ENCODE peak calls at places on chromosomes 2 and 18, in four cellular contexts. M is fibroblast of villous mesenchyme, R is HFF-Myc, K is fibroblast of the aortic adventitia. B is an unnamed sample.

GRCh38 chr2:134842930-134843490 is 4.6 kb downstream of the ACMSD start:
- DNase-seq in M (no peak), R (no peak), K (no peak), B (no peak)

GRCh38 chr2:142974288-142975024 is 97.0 kb downstream of the KYNU start:
- DNase-seq in M (peak), R (no peak), K (peak), B (peak)

GRCh38 chr2:163601377-163601776 is 134.4 kb downstream of the FIGN start:
- DNase-seq in M (peak), R (no peak), K (no peak), B (no peak)

GRCh38 chr2:24926602-24927252 is 6.7 kb upstream of the ADCY3 start:
- DNase-seq in M (peak), R (no peak), K (peak), B (peak)

GRCh38 chr2:228469721-228470120 is 288.2 kb upstream of the SPHKAP start:
- DNase-seq in M (no peak), R (no peak), K (no peak), B (peak)

GRCh38 chr18:60411715-60412114 is 39.1 kb upstream of the MC4R start:
- DNase-seq in M (no peak), R (no peak), K (no peak), B (no peak)

GRCh38 chr2:2646312-2647051 is 315.4 kb upstream of the MYT1L start:
- DNase-seq in M (no peak), R (no peak), K (no peak), B (no peak)

GRCh38 chr18:42707080-42707479 is 408.4 kb downstream of the RIT2 start:
- DNase-seq in M (no peak), R (no peak), K (no peak), B (no peak)

GRCh38 chr18:159037-159652 is 788 bp downstream of the USP14 start:
- DNase-seq in M (peak), R (no peak), K (peak), B (peak)

DNA sequence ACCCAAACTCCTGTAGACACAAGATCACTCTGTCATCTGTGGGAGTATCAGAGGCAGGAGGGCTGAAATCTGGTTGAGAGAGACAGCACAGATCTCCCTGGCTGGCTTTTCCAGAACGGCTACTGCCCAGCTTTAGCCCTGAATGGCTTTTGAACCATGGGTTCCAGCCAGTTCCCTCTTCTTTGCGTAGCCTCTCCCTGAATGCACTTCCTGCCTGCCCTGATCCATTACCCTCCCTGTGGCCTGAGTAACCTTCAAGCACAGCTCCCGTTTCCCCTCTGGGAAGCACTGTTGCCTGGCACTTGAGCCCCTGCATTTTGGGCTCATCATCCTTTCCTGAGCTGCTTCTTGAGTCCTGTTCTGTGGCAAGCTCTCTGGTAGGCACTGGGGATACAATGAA is 68.8 kb downstream of the ASAP2 start:
- DNase-seq in M (no peak), R (no peak), K (no peak), B (no peak)
- TF ChIP-seq CTCF in M (no peak), R (no peak), K (no peak), B (no peak)

DNA sequence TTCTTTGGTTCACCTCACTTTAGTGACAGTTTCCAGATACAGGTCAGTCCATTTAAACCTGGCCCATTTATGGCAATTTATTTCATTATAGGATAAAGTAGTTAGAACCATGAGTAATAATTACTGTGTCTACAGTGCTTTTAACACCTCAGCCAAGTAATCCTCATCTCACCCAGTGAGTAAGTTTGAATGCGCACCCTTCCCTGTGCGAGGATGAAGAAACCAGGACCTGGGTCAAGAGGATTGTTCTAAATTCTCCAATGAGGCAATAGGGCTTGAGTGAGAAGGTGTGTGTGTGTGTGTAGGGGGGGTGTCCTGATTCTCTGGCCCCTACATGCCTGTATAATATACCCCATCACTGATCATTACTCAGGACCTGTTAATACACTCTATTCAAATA is 854 bp upstream of the MYO1B start:
- DNase-seq in M (no peak), R (no peak), K (no peak), B (no peak)
- TF ChIP-seq CTCF in M (no peak), R (no peak), K (no peak), B (no peak)

GRCh38 chr2:148207111-148207510 is 186.2 kb downstream of the MBD5 start:
- DNase-seq in M (no peak), R (no peak), K (no peak), B (no peak)

GRCh38 chr2:148209598-148209997 is 188.7 kb downstream of the MBD5 start:
- DNase-seq in M (peak), R (peak), K (no peak), B (no peak)
- TF ChIP-seq CTCF in M (no peak), R (no peak), K (no peak), B (no peak)

DNA sequence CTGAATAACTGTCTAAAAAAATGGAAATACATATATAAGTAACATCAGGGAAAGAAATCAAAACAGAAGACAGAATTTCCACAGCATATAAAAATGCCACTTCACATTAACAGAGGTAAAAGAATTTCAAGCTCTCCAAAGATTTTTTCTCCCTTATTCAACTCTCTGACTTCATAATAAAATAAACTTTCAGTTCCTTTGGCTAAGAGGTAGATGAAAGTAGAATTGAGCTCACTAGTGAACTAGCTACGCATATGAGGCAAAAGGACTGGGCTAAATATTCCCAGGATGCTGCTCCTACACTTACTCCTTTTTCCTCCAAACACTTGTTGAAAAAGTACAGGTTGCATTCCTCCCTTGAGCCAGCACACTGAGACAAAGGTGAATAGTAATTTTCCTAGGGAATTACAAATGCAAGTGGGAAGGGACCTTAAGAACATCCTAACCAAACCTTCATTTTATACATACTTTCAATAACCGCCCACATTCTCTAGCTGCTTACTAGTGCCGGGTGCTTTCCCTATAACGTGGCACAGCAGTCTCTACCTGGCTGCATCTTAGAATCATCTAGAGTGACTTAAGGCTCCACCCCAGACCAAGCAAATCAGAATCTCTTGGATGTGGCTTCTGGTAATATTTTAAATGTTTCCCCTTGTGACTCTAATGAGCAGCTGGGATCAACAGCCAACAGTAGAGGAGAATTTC is 136.6 kb downstream of the MTCL1 start:
- DNase-seq in M (no peak), R (no peak), K (no peak), B (no peak)
- TF ChIP-seq CTCF in M (no peak), R (no peak), K (no peak), B (no peak)

GRCh38 chr2:241618836-241619235 is 18.1 kb downstream of the THAP4 start:
- DNase-seq in M (no peak), R (no peak), K (no peak), B (no peak)

GRCh38 chr2:241619602-241620418 is 17.1 kb downstream of the THAP4 start:
- DNase-seq in M (no peak), R (no peak), K (no peak), B (no peak)

GRCh38 chr2:241618296-241618805 is 18.6 kb downstream of the THAP4 start:
- DNase-seq in M (no peak), R (no peak), K (no peak), B (no peak)

GRCh38 chr2:241617431-241618154 is 19.4 kb downstream of the THAP4 start:
- DNase-seq in M (no peak), R (no peak), K (no peak), B (no peak)

DNA sequence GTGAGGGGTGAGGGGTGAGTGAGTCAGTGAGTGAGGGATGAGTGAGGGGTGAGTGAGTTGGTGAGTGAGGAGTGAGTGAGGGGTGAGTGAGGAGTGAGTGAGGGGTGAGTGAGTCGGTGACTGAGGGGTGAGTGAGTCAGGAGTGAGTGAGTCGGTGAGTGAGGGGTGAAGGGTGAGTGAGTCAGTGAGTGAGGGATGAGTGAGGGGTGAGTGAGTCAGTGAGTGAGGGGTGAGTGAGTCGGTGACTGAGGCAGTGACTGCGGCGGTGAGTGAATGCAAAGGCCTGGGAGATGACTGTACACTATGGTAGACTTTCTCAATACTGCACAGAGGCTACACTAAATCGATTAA is 16.6 kb downstream of the THAP4 start:
- DNase-seq in M (no peak), R (no peak), K (no peak), B (peak)
- TF ChIP-seq CTCF in M (no peak), R (no peak), K (no peak), B (no peak)

DNA sequence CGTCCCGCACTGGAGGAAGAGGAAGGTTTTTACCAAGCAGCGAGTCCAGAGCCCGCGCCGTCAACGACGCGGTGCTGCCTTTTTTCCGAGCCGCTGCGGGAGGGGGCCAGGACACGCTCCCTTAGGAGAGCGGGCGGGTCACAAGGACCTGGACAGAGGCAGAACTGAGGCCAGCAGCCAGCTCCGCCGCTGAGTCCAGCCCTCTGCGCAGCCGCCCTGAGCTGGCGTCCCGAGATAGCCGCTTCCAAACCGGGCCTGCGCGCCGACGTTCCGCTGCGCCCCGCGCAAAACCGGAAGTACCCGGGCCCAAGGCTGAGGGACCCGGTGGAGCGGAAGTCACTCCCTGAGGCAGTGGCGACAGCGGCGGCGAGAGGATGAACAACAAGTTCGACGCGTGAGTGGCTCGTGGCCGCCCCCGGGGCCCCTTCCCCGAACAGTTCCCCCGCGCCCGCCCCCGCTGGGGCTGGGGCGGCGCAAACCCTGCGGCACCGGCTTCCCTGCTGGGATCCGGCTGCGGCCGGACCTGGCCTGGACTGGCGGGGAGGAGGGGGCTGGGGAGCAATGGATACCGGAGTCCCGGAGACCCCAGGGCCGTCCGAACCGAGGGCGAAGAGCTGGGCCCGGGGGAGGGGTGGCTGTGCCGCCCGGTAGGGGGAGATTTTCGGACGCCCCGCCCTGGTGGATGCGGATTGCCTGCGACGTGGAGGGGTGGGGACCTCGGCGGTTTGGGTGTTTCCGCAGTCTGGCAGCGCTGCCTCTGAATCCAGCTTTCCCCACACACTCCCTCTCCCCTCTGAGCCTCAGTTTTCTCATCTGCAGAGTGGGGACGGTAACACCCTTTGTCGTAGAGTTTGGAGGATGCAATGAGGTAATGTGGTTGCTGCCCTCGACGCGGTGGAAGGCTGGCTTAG is at the start of the genes EIF4E2 and TIGD1:
- DNase-seq in M (peak), R (peak), K (peak), B (peak)
- TF ChIP-seq CTCF in M (peak), R (peak), K (peak), B (no peak)

GRCh38 chr2:191555092-191555742 is 122.7 kb upstream of the NABP1 start:
- DNase-seq in M (peak), R (peak), K (peak), B (peak)
- TF ChIP-seq CTCF in M (peak), R (peak), K (peak), B (peak)

GRCh38 chr2:38037325-38037724 is 38.6 kb downstream of the CYP1B1 start:
- DNase-seq in M (peak), R (no peak), K (no peak), B (peak)

GRCh38 chr2:38039111-38039510 is 36.8 kb downstream of the CYP1B1 start:
- DNase-seq in M (peak), R (no peak), K (peak), B (peak)

GRCh38 chr2:38039511-38039910 is 36.4 kb downstream of the CYP1B1 start:
- DNase-seq in M (no peak), R (no peak), K (no peak), B (no peak)

GRCh38 chr2:38038682-38039081 is 37.3 kb downstream of the CYP1B1 start:
- DNase-seq in M (no peak), R (no peak), K (no peak), B (no peak)

DNA sequence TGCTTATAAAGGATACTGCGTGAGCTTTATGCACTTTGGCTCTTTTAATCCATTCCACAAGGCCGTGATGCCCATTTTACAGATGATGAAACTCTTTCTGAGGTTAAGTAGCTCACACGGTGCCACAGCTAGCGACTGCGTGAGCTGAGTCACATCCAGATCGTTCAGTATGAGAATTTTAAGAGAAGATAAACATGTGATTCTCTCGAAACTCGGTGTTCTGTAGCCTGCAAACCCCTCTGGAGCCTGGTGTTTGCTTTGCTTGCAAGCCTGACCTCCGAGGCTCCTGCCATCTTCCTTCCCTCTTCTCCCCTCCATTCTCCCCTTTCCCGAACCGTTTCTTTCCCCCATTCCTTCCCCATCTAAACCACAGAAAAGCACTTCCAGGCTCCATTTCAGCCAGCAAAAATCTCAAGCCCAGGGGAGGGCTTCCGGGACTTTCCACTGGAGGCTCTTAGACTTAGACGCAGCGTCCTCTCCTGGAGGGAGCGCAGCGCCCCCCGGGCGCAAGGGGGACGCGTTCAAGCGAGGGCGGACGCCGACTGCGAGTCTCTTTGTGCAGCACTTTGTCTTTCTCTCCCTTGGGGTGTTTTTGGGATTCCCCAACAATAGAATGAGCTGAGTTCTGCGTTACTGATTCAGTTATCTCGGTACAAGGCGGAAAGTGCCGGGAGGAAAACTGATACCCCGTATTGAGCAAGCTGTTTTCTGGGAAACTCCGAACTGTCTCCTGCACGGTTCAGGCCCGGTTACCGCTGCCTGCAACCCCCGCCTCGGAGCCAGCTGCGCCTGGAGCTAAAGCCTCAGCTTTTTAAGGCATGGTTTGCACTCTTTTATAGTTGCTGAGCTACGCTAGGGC is 38.0 kb downstream of the CYP1B1 start:
- DNase-seq in M (peak), R (no peak), K (peak), B (peak)
- TF ChIP-seq CTCF in M (peak), R (peak), K (peak), B (peak)

B was measured in foreskin fibroblast.